ENCODE peak calls at places on chromosomes 12 and 14, in four cellular contexts. J is GM13977, O is D341Med, D is left lung. K is an unnamed sample.

GRCh38 chr14:52112336-52113018 is 43.6 kb upstream of the NID2 start:
- DNase-seq in J (no peak), O (no peak), D (no peak), K (no peak)

GRCh38 chr14:51304956-51305355 is 64.9 kb downstream of the TMX1 start:
- DNase-seq in J (no peak), O (no peak), D (no peak), K (no peak)

GRCh38 chr12:53205747-53206146 is 1.3 kb downstream of the ITGB7 start:
- DNase-seq in J (peak; percentile 83), D (no peak), O (no peak), K (peak; percentile 87)

GRCh38 chr12:49014547-49014946 is 4.0 kb downstream of the PRKAG1 start:
- DNase-seq in O (no peak), J (no peak), D (no peak), K (no peak)

GRCh38 chr14:81565441-81566290 is 32.0 kb upstream of the SEL1L start:
- DNase-seq in D (no peak), O (peak; percentile 62), J (peak; percentile 37), K (no peak)

GRCh38 chr12:119730381-119730780 is 62.4 kb downstream of the PRKAB1 start:
- DNase-seq in J (no peak), D (no peak), O (no peak), K (no peak)

GRCh38 chr14:77738559-77739250 is 22.3 kb downstream of the SNW1 start:
- DNase-seq in O (no peak), J (no peak), D (no peak), K (no peak)

GRCh38 chr14:104554608-104555401 is 24.8 kb upstream of the C14orf180 start:
- DNase-seq in O (no peak), J (no peak), D (peak; percentile 72), K (no peak)

GRCh38 chr12:22105542-22105941 is 59.5 kb downstream of the CMAS start:
- DNase-seq in D (no peak), J (no peak), O (no peak), K (no peak)

GRCh38 chr14:68269136-68269535 is 449.6 kb downstream of the RAD51B start:
- DNase-seq in J (no peak), D (no peak), O (no peak), K (no peak)

GRCh38 chr14:29805415-29806123 is 122.1 kb downstream of the PRKD1 start:
- DNase-seq in J (no peak), D (peak; percentile 55), O (no peak), K (no peak)

GRCh38 chr12:70982991-70983390 is 62.5 kb upstream of the PTPRR start:
- DNase-seq in O (no peak), D (no peak), J (no peak), K (no peak)

GRCh38 chr14:51539571-51540037 is 112.1 kb upstream of the FRMD6 start:
- DNase-seq in D (no peak), J (no peak), O (no peak), K (no peak)